ENCODE peak calls at places on chromosomes 11 and 22, in four cellular contexts. S is GM12865; V is NCI-H748 treated with DMSO at 0.1 percent for 48 hours; Z is CD4-positive, alpha-beta T cell. H is an unnamed sample.

GRCh38 chr11:11806586-11806985 is 35.2 kb upstream of the USP47 start:
- DNase-seq in Z (no peak), S (no peak), V (no peak), H (no peak)

GRCh38 chr11:99640671-99641070 is 619.9 kb downstream of the CNTN5 start:
- DNase-seq in S (no peak), V (no peak), Z (no peak), H (no peak)

GRCh38 chr11:66068923-66069714 is 953 bp upstream of the PACS1 start:
- DNase-seq in Z (peak; percentile 28), S (peak; percentile 86), V (no peak), H (no peak)

GRCh38 chr11:83194284-83195175 is 1.0 kb downstream of the ANKRD42 start:
- DNase-seq in V (no peak), S (peak; percentile 71), Z (peak; percentile 47), H (peak; percentile 41)

GRCh38 chr11:82765466-82766034 is 31.9 kb upstream of the FAM181B start:
- DNase-seq in S (peak; percentile 9), Z (peak; percentile 22), V (no peak), H (no peak)

GRCh38 chr11:58914821-58915543 is 24.3 kb upstream of the GLYATL1 start:
- DNase-seq in S (no peak), Z (no peak), V (no peak), H (no peak)

GRCh38 chr22:21447694-21448402 is 19.3 kb upstream of the TMEM191C start:
- DNase-seq in V (no peak), S (no peak), Z (no peak), H (no peak)

GRCh38 chr11:76578655-76579046 is 91.9 kb downstream of the LRRC32 start:
- DNase-seq in V (no peak), S (no peak), Z (no peak), H (no peak)

GRCh38 chr11:101583180-101584128 is at the start of gene TRPC6:
- DNase-seq in Z (no peak), S (no peak), V (peak; percentile 27), H (no peak)

GRCh38 chr22:20550057-20550817 is 42.8 kb downstream of the MED15 start:
- DNase-seq in Z (no peak), V (no peak), S (no peak), H (no peak)

GRCh38 chr11:120030411-120030810 is 107.5 kb downstream of the TRIM29 start:
- DNase-seq in Z (no peak), V (no peak), S (no peak), H (no peak)

GRCh38 chr11:120229451-120230424 is 10.2 kb upstream of the POU2F3 start:
- DNase-seq in S (peak; percentile 33), Z (no peak), V (no peak), H (no peak)